ENCODE peak calls at places on chromosomes 12 and 14, in ten cellular contexts. R, G, E, T, I, N, D, Y, M and F are unnamed samples.
A peak's percentile ranks its signal among the peaks of the same experiment; 100 is the strongest.

GRCh38 chr14:104891121-104891551 is 26.1 kb downstream of the CEP170B start:
- DNase-seq in R (no peak), G (no peak), T (no peak), I (no peak), D (no peak), N (no peak), E (no peak), M (no peak), Y (no peak), F (no peak)

GRCh38 chr12:75476076-75476475 is 4.5 kb upstream of the GLIPR1 start:
- DNase-seq in T (no peak), R (no peak), I (no peak), D (no peak), E (no peak), M (no peak), Y (no peak), N (no peak), G (no peak), F (no peak)

GRCh38 chr12:76523408-76523807 is 36.2 kb downstream of the OSBPL8 start:
- DNase-seq in R (no peak), E (no peak), M (no peak), D (no peak), Y (no peak), I (no peak), G (no peak), T (no peak), N (no peak), F (no peak)

GRCh38 chr12:120466560-120467315 is 2.8 kb downstream of the SRSF9 start:
- DNase-seq in N (peak; percentile 26), G (peak; percentile 39), R (peak; percentile 77), Y (no peak), D (peak; percentile 60), E (peak; percentile 34), M (peak; percentile 34), T (peak; percentile 64), I (no peak), F (no peak)

GRCh38 chr14:23727566-23728335 is 91.6 kb downstream of the DHRS2 start:
- DNase-seq in R (peak; percentile 80), T (peak; percentile 40), G (peak; percentile 58), M (peak; percentile 56), N (peak; percentile 24), D (peak; percentile 23), I (no peak), E (no peak), Y (peak; percentile 26), F (peak; percentile 4)

GRCh38 chr14:99881011-99881410 is 87.8 kb downstream of the EML1 start:
- DNase-seq in D (no peak), R (no peak), G (no peak), N (no peak), Y (peak; percentile 35), T (peak; percentile 71), M (no peak), E (no peak), I (no peak), F (no peak)

GRCh38 chr12:57771873-57772428 is at the start of gene METTL1:
- DNase-seq in Y (peak; percentile 96), R (peak; percentile 99), D (peak; percentile 96), N (peak; percentile 99), T (peak; percentile 97), I (peak; percentile 95), E (peak; percentile 95), M (peak; percentile 96), G (peak; percentile 98), F (peak; percentile 92)

GRCh38 chr14:56794088-56794556 is 16.2 kb downstream of the OTX2 start:
- DNase-seq in E (no peak), T (peak; percentile 88), I (no peak), M (no peak), R (peak; percentile 90), N (no peak), Y (no peak), D (no peak), G (no peak), F (no peak)

GRCh38 chr14:105986896-105987284 is 460.5 kb downstream of the TMEM121 start:
- DNase-seq in Y (no peak), E (no peak), M (no peak), T (no peak), I (no peak), N (no peak), D (no peak), G (no peak), R (no peak), F (no peak)
- H3K4me3 ChIP-seq in Y (no peak overlapping the region), E (no peak overlapping the region), M (no peak overlapping the region), T (no peak overlapping the region), I (no peak overlapping the region), N (no peak overlapping the region), D (no peak overlapping the region), G (no peak overlapping the region), R (no peak overlapping the region), F (no peak overlapping the region)

DNA sequence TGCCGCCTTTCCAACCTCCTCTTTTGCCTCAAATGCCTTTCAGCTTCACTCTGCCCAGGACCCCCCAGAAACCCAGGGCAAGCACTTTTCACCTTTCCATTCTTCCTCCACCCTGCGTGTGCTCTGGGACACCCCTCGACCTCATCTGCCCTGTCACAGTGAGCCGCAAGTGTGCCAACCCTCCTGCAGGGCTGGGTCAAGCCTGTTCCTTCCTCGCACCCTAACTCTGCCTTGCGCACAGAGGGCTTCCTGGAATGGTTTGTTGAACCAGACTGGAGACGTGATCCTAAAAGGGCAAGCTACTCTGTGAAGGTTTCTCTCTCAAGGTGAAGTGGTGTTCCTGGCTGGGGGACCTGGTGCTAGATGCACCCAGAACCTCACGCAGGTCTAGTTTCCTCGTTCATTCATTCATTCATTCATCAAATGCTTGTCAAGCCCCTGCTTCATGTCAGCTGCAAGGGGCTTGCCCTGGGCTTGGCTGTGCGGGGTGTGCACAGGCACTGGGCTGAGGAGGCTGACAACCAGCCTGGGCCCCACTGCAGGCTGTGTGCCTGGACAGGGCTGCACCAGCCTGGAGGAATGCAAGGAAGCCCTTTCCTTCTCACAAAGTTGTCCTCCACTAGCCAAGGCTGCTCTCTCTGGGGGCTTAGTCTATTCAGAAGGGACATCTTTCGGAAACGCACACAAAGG is 187.2 kb downstream of the CALM1 start:
- DNase-seq in Y (no peak), N (no peak), M (no peak), G (no peak), T (no peak), E (no peak), R (no peak), D (no peak), I (no peak), F (no peak)
- TF ChIP-seq CTCF in Y (no peak), N (no peak), M (no peak), G (no peak), T (no peak), E (no peak), R (no peak), D (no peak), I (no peak), F (no peak)

GRCh38 chr12:24997970-24998582 is 49.2 kb upstream of the BCAT1 start:
- DNase-seq in D (peak; percentile 38), M (no peak), Y (peak; percentile 68), G (peak; percentile 86), R (no peak), T (no peak), I (no peak), E (no peak), N (peak; percentile 94), F (peak; percentile 81)

GRCh38 chr12:24996102-24996797 is 47.3 kb upstream of the BCAT1 start:
- DNase-seq in R (no peak), D (no peak), E (no peak), G (no peak), T (no peak), M (no peak), N (no peak), Y (no peak), I (no peak), F (no peak)

GRCh38 chr12:24993756-24994155 is 44.9 kb upstream of the BCAT1 start:
- DNase-seq in N (no peak), D (no peak), G (no peak), T (no peak), Y (no peak), R (peak; percentile 13), I (no peak), E (no peak), M (no peak), F (no peak)

GRCh38 chr12:24996820-24997219 is 47.9 kb upstream of the BCAT1 start:
- DNase-seq in T (no peak), N (no peak), R (no peak), G (no peak), Y (no peak), M (no peak), I (no peak), D (no peak), E (no peak), F (no peak)

GRCh38 chr12:24997496-24997895 is 48.6 kb upstream of the BCAT1 start:
- DNase-seq in N (no peak), G (no peak), Y (no peak), D (no peak), M (no peak), T (no peak), E (no peak), I (no peak), R (no peak), F (no peak)
- H3K4me3 ChIP-seq in N (no peak overlapping the region), G (no peak overlapping the region), Y (no peak overlapping the region), D (no peak overlapping the region), M (no peak overlapping the region), T (no peak overlapping the region), E (no peak overlapping the region), I (no peak overlapping the region), R (no peak overlapping the region), F (no peak overlapping the region)

GRCh38 chr12:30437616-30438015 is 258.1 kb downstream of the IPO8 start:
- DNase-seq in T (no peak), D (peak; percentile 84), R (no peak), N (no peak), E (no peak), M (no peak), G (no peak), I (peak; percentile 40), Y (peak; percentile 52), F (no peak)

GRCh38 chr12:30437044-30437443 is 258.6 kb downstream of the IPO8 start:
- DNase-seq in I (no peak), T (no peak), R (no peak), N (no peak), Y (peak; percentile 29), G (no peak), M (no peak), E (no peak), D (peak; percentile 12), F (no peak)

GRCh38 chr12:30438526-30439120 is 257.0 kb downstream of the IPO8 start:
- DNase-seq in N (no peak), R (no peak), Y (no peak), D (peak; percentile 41), M (no peak), G (no peak), I (no peak), E (no peak), T (no peak), F (no peak)

DNA sequence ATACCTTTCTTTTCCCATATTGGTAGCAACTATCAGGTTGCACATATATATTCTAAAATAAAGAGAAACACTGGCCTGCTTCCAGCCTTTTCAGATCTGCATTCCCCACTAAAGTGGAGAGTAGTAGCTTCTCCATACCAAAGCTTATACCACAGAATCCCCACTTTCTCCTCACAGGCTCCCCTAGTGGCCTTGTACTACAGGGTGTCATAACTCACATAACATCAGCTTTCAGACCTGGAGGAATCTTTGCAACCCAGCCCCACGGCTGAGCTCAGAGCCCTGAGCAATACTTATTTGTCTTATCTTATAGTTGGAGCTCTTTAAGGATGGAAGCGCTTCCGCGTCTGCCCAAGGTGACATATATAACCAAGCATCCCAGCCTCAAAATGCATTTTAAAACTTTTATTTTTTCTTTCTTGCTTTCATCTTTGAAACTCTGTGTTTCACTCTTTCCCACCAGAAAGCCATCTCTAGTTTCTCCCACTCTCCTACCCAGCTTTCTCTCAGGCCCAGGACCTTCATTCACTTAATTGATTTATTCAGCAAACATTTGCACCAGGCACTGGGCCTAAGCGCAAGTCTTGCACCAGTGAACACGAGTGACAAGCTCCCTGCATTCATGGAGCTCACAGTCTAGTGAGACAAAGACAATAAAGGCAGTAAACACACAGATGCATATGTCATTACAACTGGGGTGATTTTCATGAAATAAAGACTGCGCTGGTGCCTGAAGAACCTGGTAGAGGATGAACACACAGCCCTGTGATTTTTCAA is 254.7 kb downstream of the IPO8 start:
- DNase-seq in M (peak; percentile 43), N (no peak), D (peak; percentile 48), E (no peak), T (peak; percentile 56), R (peak; percentile 79), G (peak; percentile 51), Y (peak; percentile 17), I (no peak), F (no peak)
- TF ChIP-seq CTCF in M (peak; percentile 63), N (peak; percentile 73), D (peak; percentile 75), E (no peak), T (peak; percentile 67), R (peak; percentile 66), G (peak; percentile 75), Y (peak; percentile 58), I (no peak), F (peak; percentile 64)